ENCODE peak calls at places on chromosomes 16 and 17, in six cellular contexts. D, Y, W, Z, T and B are unnamed samples.

GRCh38 chr16:88461291-88462269 is 8.5 kb downstream of the ZFPM1 start:
- DNase-seq in D (no peak), Y (no peak), W (no peak), Z (peak; percentile 15), T (no peak), B (no peak)

GRCh38 chr17:78174870-78175642 is 6.7 kb downstream of the SYNGR2 start:
- DNase-seq in D (no peak), Y (no peak), W (no peak), Z (no peak), T (no peak), B (no peak)

GRCh38 chr17:69501591-69502468 is 87.3 kb downstream of the MAP2K6 start:
- DNase-seq in D (peak; percentile 59), Y (no peak), W (no peak), Z (peak; percentile 20), T (no peak), B (peak; percentile 25)

GRCh38 chr17:31067699-31068184 is 27.0 kb upstream of the NF1 start:
- DNase-seq in D (peak; percentile 64), Y (no peak), W (no peak), Z (peak; percentile 92), T (no peak), B (peak; percentile 96)

GRCh38 chr17:9729735-9730420 is 61.5 kb downstream of the DHRS7C start:
- DNase-seq in D (peak; percentile 50), Y (no peak), W (no peak), Z (peak; percentile 28), T (no peak), B (peak; percentile 39)

GRCh38 chr16:85329059-85329812 is 217.0 kb upstream of the CIBAR2 start:
- DNase-seq in D (no peak), Y (no peak), W (no peak), Z (no peak), T (no peak), B (peak; percentile 57)

GRCh38 chr17:17845046-17845775 is 8.4 kb upstream of the SREBF1 start:
- DNase-seq in D (no peak), Y (no peak), W (no peak), Z (no peak), T (no peak), B (no peak)

GRCh38 chr17:71098071-71098470 is 928.7 kb downstream of the KCNJ2 start:
- DNase-seq in D (no peak), Y (no peak), W (no peak), Z (no peak), T (no peak), B (no peak)

GRCh38 chr16:11058820-11059219 is 114.5 kb downstream of the CLEC16A start:
- DNase-seq in D (no peak), Y (no peak), W (no peak), Z (no peak), T (no peak), B (no peak)

GRCh38 chr17:55454906-55455474 is 33.4 kb upstream of the MMD start:
- DNase-seq in D (peak; percentile 65), Y (no peak), W (no peak), Z (peak; percentile 89), T (no peak), B (peak; percentile 86)

GRCh38 chr16:28167730-28168129 is 44.0 kb downstream of the XPO6 start:
- DNase-seq in D (no peak), Y (no peak), W (no peak), Z (no peak), T (no peak), B (no peak)

GRCh38 chr17:62760059-62760887 is 47.8 kb downstream of the MARCHF10 start:
- DNase-seq in D (no peak), Y (no peak), W (no peak), Z (peak; percentile 63), T (no peak), B (peak; percentile 24)

GRCh38 chr17:28567604-28568003 is 3.7 kb downstream of the PIGS start:
- DNase-seq in D (no peak), Y (no peak), W (no peak), Z (no peak), T (no peak), B (no peak)

GRCh38 chr17:43416998-43417891 is 18.5 kb downstream of the ARL4D start:
- DNase-seq in D (no peak), Y (no peak), W (no peak), Z (peak; percentile 53), T (no peak), B (no peak)

GRCh38 chr17:74134991-74135390 is 68.5 kb upstream of the RPL38 start:
- DNase-seq in D (no peak), Y (no peak), W (no peak), Z (no peak), T (no peak), B (no peak)

GRCh38 chr16:79658301-79659001 is 57.9 kb upstream of the MAF start:
- DNase-seq in D (peak; percentile 71), Y (no peak), W (no peak), Z (peak; percentile 52), T (no peak), B (peak; percentile 43)

GRCh38 chr17:65914784-65915342 is 277.1 kb downstream of the CEP112 start:
- DNase-seq in D (no peak), Y (no peak), W (no peak), Z (no peak), T (peak; percentile 1), B (no peak)

GRCh38 chr17:71495420-71495819 is 625.4 kb upstream of the SOX9 start:
- DNase-seq in D (no peak), Y (no peak), W (no peak), Z (no peak), T (no peak), B (no peak)

GRCh38 chr17:53630115-53630514 is 192.6 kb upstream of the KIF2B start:
- DNase-seq in D (no peak), Y (no peak), W (no peak), Z (no peak), T (no peak), B (no peak)

GRCh38 chr17:21089145-21089544 is 37.6 kb upstream of the DHRS7B start:
- DNase-seq in D (peak; percentile 73), Y (no peak), W (no peak), Z (peak; percentile 68), T (no peak), B (peak; percentile 85)

GRCh38 chr17:39608601-39609000 is 881 bp upstream of the NEUROD2 start:
- DNase-seq in D (no peak), Y (no peak), W (no peak), Z (no peak), T (no peak), B (no peak)

GRCh38 chr16:65548470-65548869 is 426.6 kb upstream of the CDH11 start:
- DNase-seq in D (no peak), Y (no peak), W (no peak), Z (peak; percentile 47), T (no peak), B (peak; percentile 10)

GRCh38 chr16:89004209-89004831 is 27.3 kb upstream of the CBFA2T3 start:
- DNase-seq in D (no peak), Y (no peak), W (no peak), Z (no peak), T (no peak), B (peak; percentile 21)

GRCh38 chr16:85166699-85167588 is 54.7 kb upstream of the CIBAR2 start:
- DNase-seq in D (no peak), Y (no peak), W (no peak), Z (no peak), T (no peak), B (no peak)